ENCODE peak calls at places on chromosome 16, in five cellular contexts. One of them, this sample, is unnamed.

GRCh38 chr16:15523092-15523541 is 88.7 kb downstream of the BMERB1 start:
- DNase-seq in GM23248: no peak
- DNase-seq in HFF-Myc: no peak
- DNase-seq in CD8-positive, alpha-beta memory T cell: no peak
- DNase-seq in fibroblast of mammary gland: no peak
- DNase-seq in this sample: no peak

GRCh38 chr16:12203780-12204351 is 227.3 kb downstream of the SNX29 start:
- DNase-seq in GM23248: no peak
- DNase-seq in HFF-Myc: no peak
- DNase-seq in CD8-positive, alpha-beta memory T cell: no peak
- DNase-seq in fibroblast of mammary gland: no peak
- DNase-seq in this sample: no peak

GRCh38 chr16:88010343-88010970 is 59.2 kb downstream of the BANP start:
- DNase-seq in GM23248: no peak
- DNase-seq in HFF-Myc: no peak
- DNase-seq in CD8-positive, alpha-beta memory T cell: peak
- DNase-seq in fibroblast of mammary gland: no peak
- DNase-seq in this sample: no peak

GRCh38 chr16:49838639-49839461 is 17.1 kb downstream of the ZNF423 start:
- DNase-seq in GM23248: no peak
- DNase-seq in HFF-Myc: no peak
- DNase-seq in CD8-positive, alpha-beta memory T cell: no peak
- DNase-seq in fibroblast of mammary gland: no peak
- DNase-seq in this sample: no peak

GRCh38 chr16:29290631-29291247 is 115.8 kb downstream of the NPIPB11 start:
- DNase-seq in GM23248: peak
- DNase-seq in HFF-Myc: peak
- DNase-seq in CD8-positive, alpha-beta memory T cell: peak
- DNase-seq in fibroblast of mammary gland: peak
- DNase-seq in this sample: peak

GRCh38 chr16:19006446-19007315 is 22.9 kb downstream of the TMC7 start:
- DNase-seq in GM23248: no peak
- DNase-seq in HFF-Myc: no peak
- DNase-seq in CD8-positive, alpha-beta memory T cell: no peak
- DNase-seq in fibroblast of mammary gland: no peak
- DNase-seq in this sample: no peak

GRCh38 chr16:18932243-18932997 is 6.2 kb upstream of the SMG1 start:
- DNase-seq in GM23248: peak
- DNase-seq in HFF-Myc: no peak
- DNase-seq in CD8-positive, alpha-beta memory T cell: no peak
- DNase-seq in fibroblast of mammary gland: peak
- DNase-seq in this sample: peak

GRCh38 chr16:30786115-30786935 is 680 bp downstream of the ZNF629 start:
- DNase-seq in GM23248: peak
- DNase-seq in HFF-Myc: no peak
- DNase-seq in CD8-positive, alpha-beta memory T cell: no peak
- DNase-seq in fibroblast of mammary gland: peak
- DNase-seq in this sample: no peak

GRCh38 chr16:4948903-4949766 is 9.0 kb upstream of the SEC14L5 start:
- DNase-seq in GM23248: no peak
- DNase-seq in HFF-Myc: no peak
- DNase-seq in CD8-positive, alpha-beta memory T cell: no peak
- DNase-seq in fibroblast of mammary gland: no peak
- DNase-seq in this sample: no peak

GRCh38 chr16:48194828-48195566 is 39.2 kb upstream of the ABCC12 start:
- DNase-seq in GM23248: no peak
- DNase-seq in HFF-Myc: no peak
- DNase-seq in CD8-positive, alpha-beta memory T cell: no peak
- DNase-seq in fibroblast of mammary gland: peak
- DNase-seq in this sample: peak

GRCh38 chr16:86540894-86541293 is 14.1 kb downstream of the MTHFSD start:
- DNase-seq in GM23248: no peak
- DNase-seq in HFF-Myc: no peak
- DNase-seq in CD8-positive, alpha-beta memory T cell: no peak
- DNase-seq in fibroblast of mammary gland: no peak
- DNase-seq in this sample: no peak

GRCh38 chr16:24834459-24835335 is 11.1 kb upstream of the SLC5A11 start:
- DNase-seq in GM23248: peak
- DNase-seq in HFF-Myc: no peak
- DNase-seq in CD8-positive, alpha-beta memory T cell: no peak
- DNase-seq in fibroblast of mammary gland: peak
- DNase-seq in this sample: no peak

GRCh38 chr16:10678655-10679054 is 16.1 kb downstream of the TEKT5 start:
- DNase-seq in GM23248: no peak
- DNase-seq in HFF-Myc: no peak
- DNase-seq in CD8-positive, alpha-beta memory T cell: no peak
- DNase-seq in fibroblast of mammary gland: no peak
- DNase-seq in this sample: no peak

GRCh38 chr16:46929378-46930332 is 43.8 kb downstream of the DNAJA2 start:
- DNase-seq in GM23248: peak
- DNase-seq in HFF-Myc: peak
- DNase-seq in CD8-positive, alpha-beta memory T cell: peak
- DNase-seq in fibroblast of mammary gland: peak
- DNase-seq in this sample: no peak

GRCh38 chr16:11670171-11671131 is 2.2 kb downstream of the SNN start:
- DNase-seq in GM23248: peak
- DNase-seq in HFF-Myc: no peak
- DNase-seq in CD8-positive, alpha-beta memory T cell: peak
- DNase-seq in fibroblast of mammary gland: no peak
- DNase-seq in this sample: no peak

DNA sequence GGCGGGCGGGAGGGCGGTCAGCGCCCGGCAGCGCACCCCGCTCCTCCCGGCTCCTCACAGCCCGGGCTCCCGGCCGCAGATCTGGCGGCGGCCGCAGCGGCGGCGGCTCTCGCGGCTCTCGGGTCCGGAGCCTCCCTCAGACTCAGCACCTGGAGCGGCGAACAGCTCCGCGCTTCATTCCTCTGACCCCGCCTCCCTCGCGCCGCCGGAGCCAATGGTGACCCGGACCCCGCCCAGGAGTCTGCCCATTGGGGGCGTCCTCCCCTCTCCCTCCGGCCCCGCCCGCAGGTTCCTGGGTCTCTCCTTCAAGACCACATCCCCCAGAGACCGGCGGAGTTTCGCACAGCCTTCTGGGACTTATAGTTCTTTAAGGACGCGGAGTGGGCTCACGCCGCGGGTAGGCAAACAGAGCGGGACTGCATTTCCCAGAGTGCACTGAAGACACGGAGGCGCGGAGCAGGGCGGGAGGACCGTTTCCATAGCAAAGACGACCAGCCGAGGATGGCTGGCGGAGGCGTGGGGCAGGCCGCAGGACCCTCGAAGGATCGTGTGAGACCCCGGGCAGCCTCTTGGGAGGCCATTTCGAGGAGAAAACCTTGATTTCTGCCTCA is at the start of gene SMPD3:
- DNase-seq in GM23248: peak
- DNase-seq in HFF-Myc: peak
- DNase-seq in CD8-positive, alpha-beta memory T cell: peak
- DNase-seq in fibroblast of mammary gland: peak
- DNase-seq in this sample: peak
- H3K4me3 ChIP-seq in GM23248: peak
- H3K4me3 ChIP-seq in HFF-Myc: peak
- H3K4me3 ChIP-seq in CD8-positive, alpha-beta memory T cell: peak
- H3K4me3 ChIP-seq in fibroblast of mammary gland: peak
- H3K4me3 ChIP-seq in this sample: peak

GRCh38 chr16:67277999-67278772 is 1.1 kb upstream of the PLEKHG4 start:
- DNase-seq in GM23248: peak
- DNase-seq in HFF-Myc: peak
- DNase-seq in CD8-positive, alpha-beta memory T cell: peak
- DNase-seq in fibroblast of mammary gland: peak
- DNase-seq in this sample: peak
- H3K4me3 ChIP-seq in GM23248: peak
- H3K4me3 ChIP-seq in HFF-Myc: peak
- H3K4me3 ChIP-seq in CD8-positive, alpha-beta memory T cell: peak
- H3K4me3 ChIP-seq in fibroblast of mammary gland: peak
- H3K4me3 ChIP-seq in this sample: peak

GRCh38 chr16:83110221-83110768 is 483.5 kb downstream of the CDH13 start:
- DNase-seq in GM23248: peak
- DNase-seq in HFF-Myc: no peak
- DNase-seq in CD8-positive, alpha-beta memory T cell: no peak
- DNase-seq in fibroblast of mammary gland: no peak
- DNase-seq in this sample: no peak
- H3K4me3 ChIP-seq in GM23248: peak
- H3K4me3 ChIP-seq in HFF-Myc: no peak
- H3K4me3 ChIP-seq in CD8-positive, alpha-beta memory T cell: no peak
- H3K4me3 ChIP-seq in fibroblast of mammary gland: no peak
- H3K4me3 ChIP-seq in this sample: no peak

GRCh38 chr16:84827131-84827574 is 7.4 kb downstream of the CRISPLD2 start:
- DNase-seq in GM23248: peak
- DNase-seq in HFF-Myc: no peak
- DNase-seq in CD8-positive, alpha-beta memory T cell: no peak
- DNase-seq in fibroblast of mammary gland: peak
- DNase-seq in this sample: no peak
- H3K4me3 ChIP-seq in GM23248: no peak
- H3K4me3 ChIP-seq in HFF-Myc: no peak
- H3K4me3 ChIP-seq in CD8-positive, alpha-beta memory T cell: no peak
- H3K4me3 ChIP-seq in fibroblast of mammary gland: no peak
- H3K4me3 ChIP-seq in this sample: no peak

This sample was measured in skeletal muscle cell.